ENCODE peak calls at places on chromosome 5, in eight cellular contexts. R, A, X, S, B, D, E and I are unnamed samples.

GRCh38 chr5:64451551-64451950 is 54.3 kb upstream of the RGS7BP start:
- DNase-seq in R (no peak), A (no peak), X (no peak), S (no peak), B (no peak), D (no peak), E (no peak), I (no peak)

GRCh38 chr5:81336528-81336927 is 35.1 kb downstream of the ZCCHC9 start:
- DNase-seq in R (no peak), A (no peak), X (no peak), S (no peak), B (peak), D (no peak), E (no peak), I (no peak)

GRCh38 chr5:100519075-100519474 is 16.1 kb upstream of the FAM174A start:
- DNase-seq in R (no peak), A (no peak), X (no peak), S (no peak), B (no peak), D (no peak), E (no peak), I (peak)

GRCh38 chr5:139391570-139392323 is 2.0 kb upstream of the MZB1 start:
- DNase-seq in R (no peak), A (no peak), X (no peak), S (no peak), B (no peak), D (no peak), E (no peak), I (peak)

GRCh38 chr5:96687812-96688453 is 25.8 kb downstream of the CAST start:
- DNase-seq in R (no peak), A (no peak), X (peak), S (no peak), B (peak), D (no peak), E (no peak), I (peak)

GRCh38 chr5:41522193-41522786 is 11.9 kb upstream of the PLCXD3 start:
- DNase-seq in R (no peak), A (no peak), X (no peak), S (no peak), B (peak), D (no peak), E (no peak), I (no peak)

GRCh38 chr5:173721259-173722232 is 105.1 kb upstream of the BOD1 start:
- DNase-seq in R (no peak), A (no peak), X (no peak), S (no peak), B (no peak), D (no peak), E (no peak), I (no peak)

GRCh38 chr5:67089200-67089725 is 107.3 kb downstream of the CD180 start:
- DNase-seq in R (no peak), A (no peak), X (no peak), S (no peak), B (peak), D (no peak), E (no peak), I (no peak)

GRCh38 chr5:180338001-180338707 is 15.0 kb downstream of the GFPT2 start:
- DNase-seq in R (no peak), A (no peak), X (no peak), S (no peak), B (peak), D (no peak), E (peak), I (no peak)

GRCh38 chr5:135384898-135385297 is 14.1 kb downstream of the MACROH2A1 start:
- DNase-seq in R (no peak), A (peak), X (no peak), S (no peak), B (no peak), D (no peak), E (no peak), I (no peak)

GRCh38 chr5:66633754-66634153 is 37.6 kb downstream of the MAST4 start:
- DNase-seq in R (no peak), A (no peak), X (no peak), S (no peak), B (no peak), D (no peak), E (no peak), I (no peak)

GRCh38 chr5:117788596-117788995 is 1199.8 kb downstream of the DTWD2 start:
- DNase-seq in R (no peak), A (no peak), X (no peak), S (no peak), B (peak), D (no peak), E (no peak), I (no peak)

GRCh38 chr5:96931605-96932004 is 4.3 kb upstream of the LNPEP start:
- DNase-seq in R (no peak), A (no peak), X (no peak), S (no peak), B (no peak), D (no peak), E (no peak), I (peak)

GRCh38 chr5:127096328-127096993 is 23.2 kb upstream of the C5orf63 start:
- DNase-seq in R (no peak), A (no peak), X (no peak), S (no peak), B (no peak), D (no peak), E (no peak), I (no peak)

GRCh38 chr5:180860273-180860886 is 696 bp downstream of the ZFP62 start:
- DNase-seq in R (peak), A (peak), X (no peak), S (no peak), B (peak), D (peak), E (no peak), I (peak)

GRCh38 chr5:93532370-93532769 is 48.6 kb downstream of the NR2F1-AS1 start:
- DNase-seq in R (peak), A (no peak), X (peak), S (peak), B (peak), D (peak), E (peak), I (no peak)

DNA sequence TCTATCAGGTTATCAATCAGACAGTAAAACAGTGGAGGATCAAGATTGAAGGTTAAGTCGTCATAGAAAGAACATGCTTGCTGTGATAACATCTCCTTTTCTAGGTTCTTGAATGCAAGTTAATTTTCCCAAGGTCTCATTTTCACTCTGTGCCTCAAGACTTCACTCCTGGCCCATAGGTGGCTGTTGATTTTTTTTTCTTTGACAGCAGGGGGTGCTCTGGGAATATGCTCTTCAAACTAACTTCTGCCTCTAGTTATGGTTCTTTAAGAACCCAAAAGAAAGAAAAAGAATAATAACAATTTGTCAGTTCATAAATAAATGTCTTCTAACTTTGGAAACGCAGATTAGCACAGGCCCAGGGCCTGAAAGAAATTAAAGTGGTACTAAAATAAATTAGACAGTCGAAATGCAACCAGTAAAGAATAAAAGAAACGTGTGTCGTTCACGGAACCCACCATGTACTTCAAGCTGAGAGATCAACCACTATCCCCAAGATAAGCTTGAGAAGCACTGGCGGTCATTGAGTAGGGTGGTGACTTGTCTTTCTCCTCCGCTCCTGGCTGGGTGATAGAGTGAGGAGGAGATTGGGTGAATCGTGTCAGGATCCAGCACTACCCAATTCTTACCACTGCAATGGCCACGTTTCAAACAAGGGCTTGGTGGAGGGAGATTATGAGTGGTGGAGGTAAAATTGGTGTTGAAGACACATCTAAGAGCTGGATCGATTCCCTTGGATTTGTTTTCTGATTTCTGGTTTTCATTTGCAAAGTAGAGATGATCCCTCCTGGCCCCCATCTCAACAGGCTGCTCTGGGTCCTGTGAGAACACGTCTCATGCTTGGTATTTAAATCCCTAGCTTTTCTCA is 93.4 kb upstream of the IRX4 start:
- DNase-seq in R (no peak), A (no peak), X (no peak), S (no peak), B (peak), D (no peak), E (no peak), I (peak)
- TF ChIP-seq CTCF in R (no peak), A (no peak), X (no peak), S (no peak), B (no peak), D (peak), E (no peak), I (no peak)

GRCh38 chr5:122311400-122311887 is 593 bp upstream of the SNCAIP start:
- DNase-seq in R (no peak), A (no peak), X (no peak), S (peak), B (no peak), D (no peak), E (no peak), I (no peak)
- H3K4me3 ChIP-seq in R (no peak), A (no peak), X (peak), S (peak), B (peak), D (peak), E (peak), I (peak)

DNA sequence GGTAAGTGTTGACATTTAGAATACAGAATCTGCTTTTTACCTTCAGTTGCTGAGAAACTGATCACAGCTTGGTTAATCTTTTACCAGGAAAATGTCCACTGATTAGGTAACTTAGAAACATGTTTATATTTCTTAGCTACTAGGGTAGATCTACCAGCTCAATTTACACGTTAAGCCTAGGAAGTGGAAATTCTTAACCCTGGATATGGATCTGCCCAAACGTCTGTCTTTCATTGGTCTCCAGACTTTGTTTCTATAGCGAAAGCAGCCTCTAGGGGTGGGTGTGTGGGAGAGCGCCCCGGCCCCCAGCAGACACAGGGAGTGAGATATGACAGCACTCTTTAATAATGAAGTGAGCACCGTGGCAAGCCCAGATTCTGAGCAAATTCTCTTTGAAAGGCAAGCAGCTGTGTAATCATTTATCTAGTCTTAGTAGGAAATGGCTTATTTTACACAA is 141.6 kb upstream of the ZNF608 start:
- DNase-seq in R (no peak), A (no peak), X (peak), S (no peak), B (peak), D (no peak), E (no peak), I (no peak)
- TF ChIP-seq CTCF in R (no peak), A (no peak), X (peak), S (no peak), B (peak), D (no peak), E (no peak), I (no peak)

GRCh38 chr5:172640822-172641358 is at the start of gene NEURL1B:
- DNase-seq in R (peak), A (peak), X (no peak), S (peak), B (peak), D (peak), E (peak), I (peak)
- H3K4me3 ChIP-seq in R (peak), A (peak), X (peak), S (peak), B (peak), D (peak), E (peak), I (peak)

GRCh38 chr5:5384634-5385033 is 37.8 kb upstream of the ICE1 start:
- DNase-seq in R (no peak), A (no peak), X (no peak), S (peak), B (no peak), D (no peak), E (no peak), I (no peak)

GRCh38 chr5:5380298-5380697 is 42.2 kb upstream of the ICE1 start:
- DNase-seq in R (no peak), A (no peak), X (peak), S (no peak), B (no peak), D (no peak), E (no peak), I (no peak)

GRCh38 chr5:5377780-5378179 is 44.7 kb upstream of the ICE1 start:
- DNase-seq in R (no peak), A (no peak), X (no peak), S (no peak), B (no peak), D (no peak), E (no peak), I (no peak)

GRCh38 chr5:5383461-5383860 is 39.0 kb upstream of the ICE1 start:
- DNase-seq in R (no peak), A (no peak), X (no peak), S (no peak), B (no peak), D (no peak), E (no peak), I (no peak)

GRCh38 chr5:5381259-5382006 is 41.0 kb upstream of the ICE1 start:
- DNase-seq in R (no peak), A (no peak), X (no peak), S (no peak), B (no peak), D (no peak), E (no peak), I (no peak)
- TF ChIP-seq CTCF in R (no peak), A (no peak), X (no peak), S (no peak), B (no peak), D (no peak), E (no peak), I (no peak)

DNA sequence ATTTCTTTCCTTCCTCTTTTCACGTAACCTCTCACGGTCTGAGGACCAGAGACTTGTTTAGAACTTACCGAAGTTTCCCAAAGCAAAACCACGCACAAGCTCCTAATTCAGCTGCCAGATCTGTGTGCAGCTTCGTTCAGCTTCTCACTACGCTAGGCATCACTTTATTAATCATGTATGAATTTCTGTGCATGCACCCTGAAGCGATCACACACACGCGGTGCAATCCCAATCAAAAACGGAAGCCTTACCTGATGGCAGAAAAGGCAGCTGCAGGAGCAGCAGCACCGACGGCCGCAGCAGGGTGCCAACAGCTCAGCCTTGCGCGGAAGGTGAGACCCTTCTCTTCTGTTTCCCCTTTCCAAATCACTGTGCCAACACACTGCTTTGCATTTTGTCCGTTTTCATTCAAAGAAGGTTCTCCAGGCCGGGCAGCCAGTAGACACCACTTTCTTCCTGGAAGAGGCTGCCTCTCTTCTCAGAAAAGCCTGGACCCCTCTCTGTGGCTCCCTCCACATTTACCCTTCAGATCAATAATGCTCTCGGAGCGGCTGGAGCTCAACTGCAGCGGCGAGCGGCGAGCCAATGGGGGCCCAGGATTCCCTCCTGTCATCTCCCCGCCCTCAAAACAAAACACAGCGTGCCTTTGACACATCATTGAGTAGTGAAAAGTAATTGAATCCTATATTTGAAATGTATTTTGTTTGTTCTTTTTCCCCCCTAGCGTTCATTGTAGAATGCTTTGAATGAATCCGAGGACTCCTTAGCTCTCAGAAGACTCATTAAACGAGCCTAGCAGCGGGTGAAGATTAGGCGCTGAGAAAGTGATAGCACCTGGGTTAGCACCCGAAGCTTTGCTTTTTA is at the start of gene CDH12:
- DNase-seq in R (no peak), A (peak), X (peak), S (no peak), B (peak), D (no peak), E (no peak), I (peak)
- H3K4me3 ChIP-seq in R (no peak), A (peak), X (peak), S (no peak), B (peak), D (peak), E (no peak), I (no peak)

GRCh38 chr5:79831910-79832309 is 142.3 kb downstream of the CMYA5 start:
- DNase-seq in R (peak), A (no peak), X (no peak), S (no peak), B (no peak), D (peak), E (no peak), I (no peak)

GRCh38 chr5:79827159-79827562 is 137.5 kb downstream of the CMYA5 start:
- DNase-seq in R (no peak), A (no peak), X (no peak), S (no peak), B (no peak), D (no peak), E (no peak), I (no peak)

GRCh38 chr5:79825802-79826201 is 136.2 kb downstream of the CMYA5 start:
- DNase-seq in R (no peak), A (no peak), X (no peak), S (no peak), B (no peak), D (no peak), E (no peak), I (no peak)

GRCh38 chr5:79831381-79831780 is 141.7 kb downstream of the CMYA5 start:
- DNase-seq in R (no peak), A (no peak), X (no peak), S (no peak), B (no peak), D (no peak), E (no peak), I (no peak)

DNA sequence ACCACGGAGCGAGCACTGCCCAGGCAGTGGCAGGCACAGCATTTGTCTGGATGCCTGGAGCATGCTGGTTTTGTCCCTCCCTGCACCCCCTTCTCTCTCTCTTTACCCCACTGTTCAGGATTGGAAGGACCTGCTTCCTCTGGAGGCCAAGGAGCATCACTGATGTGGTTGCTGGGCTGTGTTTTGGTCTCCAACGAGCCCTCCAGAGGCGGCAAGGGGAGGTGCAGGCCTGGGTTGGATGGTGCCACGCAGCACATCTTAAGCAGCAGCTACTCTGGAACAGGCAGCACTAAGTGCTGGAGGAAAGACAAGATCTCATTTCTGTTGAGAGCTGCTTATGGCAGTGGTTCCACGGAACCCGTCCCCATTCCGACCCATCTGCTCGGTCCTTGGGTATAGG is 139.6 kb downstream of the CMYA5 start:
- DNase-seq in R (no peak), A (no peak), X (no peak), S (no peak), B (peak), D (no peak), E (no peak), I (peak)
- TF ChIP-seq CTCF in R (no peak), A (no peak), X (peak), S (no peak), B (peak), D (peak), E (no peak), I (peak)

GRCh38 chr5:107021575-107021974 is 649.2 kb downstream of the EFNA5 start:
- DNase-seq in R (no peak), A (no peak), X (no peak), S (no peak), B (no peak), D (no peak), E (no peak), I (no peak)

GRCh38 chr5:107028938-107029337 is 641.8 kb downstream of the EFNA5 start:
- DNase-seq in R (no peak), A (no peak), X (no peak), S (no peak), B (no peak), D (no peak), E (no peak), I (peak)

GRCh38 chr5:107023732-107024131 is 647.0 kb downstream of the EFNA5 start:
- DNase-seq in R (no peak), A (no peak), X (no peak), S (no peak), B (peak), D (no peak), E (no peak), I (no peak)

DNA sequence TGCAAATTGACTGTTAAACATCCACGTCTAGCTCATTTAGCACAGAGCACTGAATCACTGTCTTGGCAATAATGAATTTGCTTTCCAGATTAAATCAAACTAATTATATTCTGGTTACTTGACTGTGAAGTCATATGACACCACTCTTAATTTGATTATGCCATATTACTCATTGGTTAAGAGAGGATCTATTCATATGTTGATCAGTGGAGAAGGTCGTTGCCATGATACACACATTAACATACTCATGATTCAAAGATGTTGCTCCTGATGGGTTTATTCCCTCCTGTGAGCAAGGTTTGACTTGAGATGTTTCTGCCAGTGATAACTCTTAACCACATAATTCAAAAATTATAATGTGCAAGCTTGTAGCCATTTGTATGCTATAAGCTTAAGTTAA is 644.6 kb downstream of the EFNA5 start:
- DNase-seq in R (no peak), A (no peak), X (no peak), S (no peak), B (no peak), D (no peak), E (no peak), I (no peak)
- H3K4me3 ChIP-seq in R (no peak), A (no peak), X (no peak), S (no peak), B (no peak), D (no peak), E (no peak), I (no peak)